ENCODE peak calls at places on chromosomes 6 and 20, in five cellular contexts. J is HS-27A, N is EH, R is neural crest cell, M is HFFc6. L is an unnamed sample.

GRCh38 chr6:84280030-84280429 is 52.6 kb upstream of the CEP162 start:
- DNase-seq in N (peak; percentile 70), J (no peak), R (no peak), M (peak; percentile 58), L (peak; percentile 37)

GRCh38 chr6:169622618-169623017 is 79.2 kb downstream of the WDR27 start:
- DNase-seq in R (no peak), M (no peak), J (no peak), N (no peak), L (no peak)

GRCh38 chr20:62553136-62553837 is 77.5 kb upstream of the GATA5 start:
- DNase-seq in N (no peak), M (no peak), R (no peak), J (no peak), L (no peak)

GRCh38 chr6:111427341-111428116 is 55.5 kb downstream of the REV3L start:
- DNase-seq in J (peak; percentile 60), N (peak; percentile 84), M (peak; percentile 80), R (no peak), L (peak; percentile 92)

GRCh38 chr20:50904067-50904570 is 27.1 kb downstream of the ADNP start:
- DNase-seq in R (no peak), M (no peak), J (no peak), N (no peak), L (no peak)

GRCh38 chr6:169252805-169253189 is 849 bp downstream of the THBS2 start:
- DNase-seq in J (no peak), M (no peak), R (no peak), N (peak; percentile 46), L (no peak)

GRCh38 chr6:39452306-39452705 is 129.8 kb upstream of the KCNK16 start:
- DNase-seq in J (no peak), N (peak; percentile 81), M (no peak), R (no peak), L (peak; percentile 43)

GRCh38 chr20:45080867-45081616 is 19.9 kb downstream of the KCNS1 start:
- DNase-seq in R (no peak), M (no peak), J (no peak), N (peak; percentile 48), L (peak; percentile 45)

GRCh38 chr20:55888655-55889054 is 116.7 kb downstream of the CBLN4 start:
- DNase-seq in N (no peak), M (no peak), J (no peak), R (no peak), L (peak; percentile 20)

GRCh38 chr6:56692586-56693245 is 50.0 kb upstream of the DST start:
- DNase-seq in R (no peak), J (no peak), N (peak; percentile 79), M (peak; percentile 60), L (no peak)

GRCh38 chr6:148835920-148836441 is 89.2 kb downstream of the UST start:
- DNase-seq in M (peak; percentile 82), N (peak; percentile 95), J (no peak), R (no peak), L (no peak)

GRCh38 chr6:17877196-17877889 is 110.1 kb downstream of the KIF13A start:
- DNase-seq in R (no peak), M (no peak), J (peak; percentile 95), N (peak; percentile 45), L (no peak)

GRCh38 chr20:60306516-60306915 is 348.3 kb downstream of the CDH26 start:
- DNase-seq in N (no peak), J (no peak), R (no peak), M (no peak), L (no peak)

GRCh38 chr6:80145509-80145908 is 39.0 kb downstream of the BCKDHB start:
- DNase-seq in M (no peak), R (no peak), N (peak; percentile 63), J (no peak), L (no peak)

GRCh38 chr6:53581161-53581560 is 36.3 kb upstream of the GCLC start:
- DNase-seq in J (no peak), M (peak; percentile 4), R (no peak), N (peak; percentile 65), L (peak; percentile 42)

GRCh38 chr6:11276228-11276627 is 43.8 kb upstream of the NEDD9 start:
- DNase-seq in R (no peak), N (no peak), M (no peak), J (no peak), L (no peak)

GRCh38 chr6:31399589-31400466 is 3.6 kb upstream of the MICA start:
- DNase-seq in M (peak; percentile 89), J (peak; percentile 84), R (peak; percentile 71), N (peak; percentile 90), L (peak; percentile 93)

GRCh38 chr20:16541226-16541625 is 32.0 kb downstream of the KIF16B start:
- DNase-seq in R (no peak), M (no peak), N (no peak), J (no peak), L (no peak)